ENCODE peak calls at places on chromosome 22, in eight cellular contexts. D is HCT116, Q is uterus, Y is stomach, B is OCI-LY7, T is hepatocyte, O is psoas muscle, L is body of pancreas. W is an unnamed sample. For H3K9me3, the result is how much of the 10 kb centered on the place peaks cover.

GRCh38 chr22:42217019-42217751 is 53.3 kb downstream of the TCF20 start:
- DNase-seq in D (no peak), Q (no peak), Y (no peak), B (no peak), T (peak), O (no peak), L (no peak), W (no peak)

GRCh38 chr22:25392584-25392983 is 171.9 kb upstream of the GRK3 start:
- DNase-seq in D (no peak), Q (no peak), Y (no peak), B (no peak), T (no peak), O (peak), L (no peak), W (no peak)

GRCh38 chr22:24429411-24430365 is 2.3 kb downstream of the ADORA2A start:
- DNase-seq in D (no peak), Q (no peak), Y (peak), B (peak), T (no peak), O (peak), L (no peak), W (peak)

GRCh38 chr22:44595841-44596341 is 97.9 kb upstream of the RTL6 start:
- DNase-seq in D (no peak), Q (no peak), Y (no peak), B (no peak), T (no peak), O (peak), L (peak), W (peak)

GRCh38 chr22:37643225-37643847 is 3.9 kb downstream of the SH3BP1 start:
- DNase-seq in D (no peak), Q (peak), Y (peak), B (peak), T (peak), O (peak), L (peak), W (peak)

GRCh38 chr22:24059121-24059520 is 48.0 kb downstream of the CABIN1 start:
- DNase-seq in D (no peak), Q (no peak), Y (no peak), B (no peak), T (no peak), O (no peak), L (peak), W (peak)

GRCh38 chr22:44026066-44026629 is 2.0 kb downstream of the PARVB start:
- DNase-seq in D (no peak), Q (no peak), Y (no peak), B (no peak), T (no peak), O (no peak), L (no peak), W (no peak)

GRCh38 chr22:30327864-30328345 is 1.2 kb upstream of the TBC1D10A start:
- DNase-seq in D (peak), Q (no peak), Y (no peak), B (peak), T (peak), O (no peak), L (peak), W (no peak)

GRCh38 chr22:38243007-38243775 is 29.6 kb downstream of the TMEM184B start:
- DNase-seq in D (no peak), Q (no peak), Y (peak), B (peak), T (peak), O (peak), L (peak), W (peak)

DNA sequence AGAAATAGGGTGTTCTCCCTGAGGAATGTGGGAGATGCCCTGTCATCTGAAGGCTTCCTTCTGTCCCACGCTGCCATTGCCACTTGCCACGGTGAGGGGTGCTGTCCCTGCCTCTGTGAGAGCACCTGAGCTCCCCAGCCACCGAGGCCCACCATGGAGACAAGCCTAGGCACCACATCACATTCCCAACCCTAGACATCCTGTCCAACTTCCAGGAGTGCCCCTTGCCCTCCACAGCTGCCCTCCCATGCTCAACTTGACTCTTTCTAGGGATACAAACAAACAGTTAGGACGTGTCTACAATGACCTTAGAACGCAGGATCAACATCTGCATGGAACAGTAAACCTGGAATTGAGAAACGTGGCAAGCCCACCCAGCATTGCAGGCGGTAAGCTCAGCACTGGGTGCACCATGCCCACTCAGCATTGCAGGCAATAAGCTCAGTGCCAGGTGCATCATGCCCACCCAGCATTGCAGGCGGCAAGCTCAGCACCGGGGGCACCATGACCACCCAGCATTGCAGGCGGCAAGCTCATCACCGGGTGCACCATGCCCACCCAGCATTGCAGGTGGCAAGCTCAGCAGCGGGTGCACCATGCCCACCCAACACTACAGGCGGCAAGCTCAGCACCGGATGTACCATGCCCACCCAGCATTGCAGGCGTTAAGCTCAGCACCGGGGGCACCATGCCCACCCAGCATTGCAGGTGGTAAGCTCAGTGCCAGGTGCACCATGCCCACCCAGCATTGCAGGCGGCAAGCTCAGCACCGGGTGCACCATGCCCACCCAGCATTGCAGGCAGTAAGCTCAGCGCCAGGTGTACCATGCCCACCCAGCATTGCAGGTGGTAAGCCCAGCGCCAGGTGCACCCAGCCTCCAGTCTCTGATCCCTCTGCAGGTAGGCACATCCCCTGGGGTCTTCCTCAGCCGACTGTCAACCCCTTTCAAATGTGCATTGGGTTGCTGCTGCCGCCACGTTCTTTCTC is 1463.9 kb downstream of the TBC1D22A start:
- DNase-seq in D (no peak), Q (no peak), Y (no peak), B (no peak), T (no peak), O (no peak), L (no peak), W (no peak)
- H3K9me3 ChIP-seq in D (under half), Q (under half), Y (under half), B (under half), T (under half), O (under half), L (under half), W (under half)

GRCh38 chr22:47512617-47513016 is 750.2 kb downstream of the TBC1D22A start:
- DNase-seq in D (no peak), Q (no peak), Y (no peak), B (no peak), T (no peak), O (no peak), L (no peak), W (no peak)

GRCh38 chr22:47515384-47516125 is 753.1 kb downstream of the TBC1D22A start:
- DNase-seq in D (no peak), Q (no peak), Y (no peak), B (peak), T (no peak), O (no peak), L (no peak), W (peak)

GRCh38 chr22:47517062-47517461 is 754.6 kb downstream of the TBC1D22A start:
- DNase-seq in D (no peak), Q (no peak), Y (no peak), B (no peak), T (no peak), O (no peak), L (no peak), W (no peak)
- H3K9me3 ChIP-seq in D (under half), Q (under half), Y (under half), B (under half), T (under half), O (under half), L (under half), W (under half)

DNA sequence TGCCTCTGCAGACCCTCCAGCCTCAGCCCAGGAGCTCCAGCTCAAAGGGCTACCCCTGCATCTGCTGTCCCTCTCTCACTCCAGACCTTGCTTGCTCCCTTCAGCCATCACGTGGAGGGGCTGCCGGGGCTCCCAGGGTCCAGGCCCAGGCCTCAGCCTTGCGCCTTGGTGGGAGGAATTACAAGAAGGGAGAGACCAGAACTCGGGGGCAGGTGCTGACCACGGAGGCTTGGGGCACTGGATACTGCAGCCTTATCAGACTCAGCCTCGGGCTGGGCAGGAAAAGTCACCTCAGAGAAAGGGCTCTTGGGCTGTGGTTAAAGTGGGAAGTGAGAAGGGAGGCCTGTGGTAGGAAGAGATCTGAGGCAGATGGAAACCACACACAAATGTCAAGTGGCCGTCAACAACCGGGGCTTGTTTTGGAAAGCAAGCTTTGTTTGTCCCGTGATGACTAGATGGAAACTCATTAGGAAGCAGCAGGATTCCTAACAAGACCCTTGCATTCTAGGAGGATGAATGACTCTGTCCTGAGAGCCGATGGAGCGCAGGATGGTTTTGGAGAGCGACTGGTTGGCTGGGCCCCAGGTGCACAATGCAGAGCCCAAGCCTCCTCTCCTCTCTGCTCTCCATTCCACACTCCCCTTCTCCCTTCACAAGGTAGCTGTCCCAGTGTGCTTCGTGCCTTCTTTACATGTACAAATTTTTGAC is 1321.7 kb downstream of the TBC1D22A start:
- DNase-seq in D (no peak), Q (no peak), Y (no peak), B (peak), T (no peak), O (no peak), L (no peak), W (no peak)
- H3K9me3 ChIP-seq in D (under half), Q (under half), Y (under half), B (under half), T (under half), O (under half), L (under half), W (under half)

DNA sequence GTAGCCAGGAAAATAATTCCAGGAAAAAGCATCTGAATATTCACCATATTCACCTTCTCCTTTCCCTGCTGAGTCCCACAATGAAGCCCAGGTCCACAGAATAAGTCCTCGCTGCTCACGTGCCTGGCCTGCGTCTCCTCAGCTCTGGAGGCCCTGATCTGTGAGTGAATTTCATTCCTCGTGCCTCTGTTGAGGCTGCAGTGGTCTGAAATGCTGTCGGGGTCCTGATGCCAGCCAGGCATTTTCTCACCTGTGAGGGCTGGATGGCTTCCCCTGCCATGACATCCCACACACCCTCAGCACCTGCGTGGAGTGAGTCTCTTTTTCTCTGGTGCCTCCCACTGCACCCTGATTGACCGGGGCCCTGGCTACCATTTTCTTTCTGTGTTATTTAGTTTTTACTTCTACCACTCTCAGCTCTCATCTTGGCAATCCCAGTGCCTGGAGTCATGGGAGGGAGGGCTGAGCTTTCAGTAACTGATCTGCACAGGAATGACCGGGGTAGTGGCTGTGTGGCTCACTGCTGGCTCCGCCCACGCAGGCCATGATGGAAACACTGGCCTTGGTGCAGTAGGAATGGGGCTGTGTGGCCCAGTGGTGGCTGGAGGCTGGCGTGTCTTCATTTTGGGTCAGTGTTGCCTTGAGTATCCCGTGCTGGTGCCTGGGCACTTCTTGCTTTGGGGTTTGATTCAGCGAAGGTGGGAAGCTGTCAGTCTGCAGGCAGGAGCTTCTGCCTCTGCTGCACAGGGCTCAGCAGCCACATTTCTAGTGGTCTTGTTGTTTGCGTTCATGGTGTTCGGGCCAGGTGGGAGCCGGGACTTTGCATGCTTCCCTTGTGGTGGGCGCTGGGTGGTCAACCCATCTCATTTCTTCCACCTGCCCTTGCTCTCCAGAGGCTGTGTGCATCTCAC is 807.2 kb downstream of the TBC1D22A start:
- DNase-seq in D (no peak), Q (no peak), Y (no peak), B (no peak), T (no peak), O (no peak), L (no peak), W (no peak)
- H3K9me3 ChIP-seq in D (under half), Q (under half), Y (under half), B (under half), T (under half), O (under half), L (under half), W (under half)

GRCh38 chr22:48546653-48547424 is 1280.8 kb downstream of the BRD1 start:
- DNase-seq in D (no peak), Q (no peak), Y (no peak), B (no peak), T (no peak), O (no peak), L (no peak), W (no peak)
- H3K9me3 ChIP-seq in D (under half), Q (under half), Y (under half), B (under half), T (under half), O (under half), L (under half), W (under half)